ENCODE peak calls at places on chromosomes 12 and 14, in nine cellular contexts. One of them, this sample, is unnamed.

GRCh38 chr12:117127933-117128823 is 29.0 kb upstream of the TESC start:
- DNase-seq in mesenchymal stem cell: no peak
- DNase-seq in GM23338: no peak
- DNase-seq in astrocyte: no peak
- DNase-seq in psoas muscle: no peak
- DNase-seq in upper lobe of left lung: no peak
- DNase-seq in PC-9: no peak
- DNase-seq in AG04450: no peak
- DNase-seq in fibroblast of lung: no peak
- DNase-seq in this sample: no peak

GRCh38 chr14:66974397-66975025 is 214.7 kb upstream of the GARIN2 start:
- DNase-seq in GM23338: no peak
- DNase-seq in fibroblast of lung: peak; percentile 65
- DNase-seq in astrocyte: peak; percentile 48
- DNase-seq in psoas muscle: no peak
- DNase-seq in mesenchymal stem cell: no peak
- DNase-seq in PC-9: no peak
- DNase-seq in upper lobe of left lung: no peak
- DNase-seq in AG04450: no peak
- DNase-seq in this sample: no peak

GRCh38 chr14:61222388-61222787 is 58.8 kb downstream of the TMEM30B start:
- DNase-seq in fibroblast of lung: no peak
- DNase-seq in upper lobe of left lung: no peak
- DNase-seq in psoas muscle: no peak
- DNase-seq in astrocyte: no peak
- DNase-seq in PC-9: no peak
- DNase-seq in mesenchymal stem cell: no peak
- DNase-seq in GM23338: no peak
- DNase-seq in AG04450: no peak
- DNase-seq in this sample: no peak

GRCh38 chr14:47009615-47010014 is 358.0 kb upstream of the RPL10L start:
- DNase-seq in astrocyte: no peak
- DNase-seq in AG04450: no peak
- DNase-seq in upper lobe of left lung: no peak
- DNase-seq in PC-9: no peak
- DNase-seq in mesenchymal stem cell: no peak
- DNase-seq in fibroblast of lung: no peak
- DNase-seq in GM23338: peak; percentile 33
- DNase-seq in psoas muscle: no peak
- DNase-seq in this sample: no peak

GRCh38 chr12:131287015-131287937 is 333.6 kb downstream of the ADGRD1 start:
- DNase-seq in mesenchymal stem cell: no peak
- DNase-seq in AG04450: no peak
- DNase-seq in PC-9: no peak
- DNase-seq in GM23338: no peak
- DNase-seq in upper lobe of left lung: peak; percentile 39
- DNase-seq in astrocyte: no peak
- DNase-seq in psoas muscle: no peak
- DNase-seq in fibroblast of lung: no peak
- DNase-seq in this sample: no peak

GRCh38 chr12:116604883-116605641 is 45.9 kb downstream of the MAP1LC3B2 start:
- DNase-seq in fibroblast of lung: peak; percentile 23
- DNase-seq in GM23338: no peak
- DNase-seq in PC-9: no peak
- DNase-seq in psoas muscle: no peak
- DNase-seq in upper lobe of left lung: no peak
- DNase-seq in astrocyte: no peak
- DNase-seq in mesenchymal stem cell: no peak
- DNase-seq in AG04450: no peak
- DNase-seq in this sample: no peak

GRCh38 chr12:112939761-112940357 is 1.6 kb downstream of the OAS3 start:
- DNase-seq in AG04450: no peak
- DNase-seq in psoas muscle: no peak
- DNase-seq in upper lobe of left lung: no peak
- DNase-seq in GM23338: no peak
- DNase-seq in PC-9: no peak
- DNase-seq in mesenchymal stem cell: no peak
- DNase-seq in fibroblast of lung: no peak
- DNase-seq in astrocyte: no peak
- DNase-seq in this sample: no peak

GRCh38 chr12:13536219-13536910 is 339.8 kb downstream of the EMP1 start:
- DNase-seq in astrocyte: no peak
- DNase-seq in upper lobe of left lung: no peak
- DNase-seq in fibroblast of lung: no peak
- DNase-seq in GM23338: no peak
- DNase-seq in psoas muscle: no peak
- DNase-seq in AG04450: no peak
- DNase-seq in mesenchymal stem cell: no peak
- DNase-seq in PC-9: no peak
- DNase-seq in this sample: no peak

GRCh38 chr14:81436296-81437138 is 36.4 kb upstream of the STON2 start:
- DNase-seq in mesenchymal stem cell: peak; percentile 54
- DNase-seq in astrocyte: peak; percentile 37
- DNase-seq in upper lobe of left lung: peak; percentile 96
- DNase-seq in GM23338: peak; percentile 92
- DNase-seq in fibroblast of lung: peak; percentile 59
- DNase-seq in AG04450: no peak
- DNase-seq in psoas muscle: peak; percentile 85
- DNase-seq in PC-9: peak; percentile 42
- DNase-seq in this sample: no peak

GRCh38 chr12:54385251-54385914 is 850 bp upstream of the ZNF385A start:
- DNase-seq in astrocyte: no peak
- DNase-seq in AG04450: no peak
- DNase-seq in fibroblast of lung: no peak
- DNase-seq in GM23338: peak; percentile 69
- DNase-seq in psoas muscle: no peak
- DNase-seq in upper lobe of left lung: peak; percentile 36
- DNase-seq in mesenchymal stem cell: no peak
- DNase-seq in PC-9: no peak
- DNase-seq in this sample: no peak

GRCh38 chr14:74324945-74325361 is 22.2 kb upstream of the ABCD4 start:
- DNase-seq in astrocyte: peak; percentile 4
- DNase-seq in AG04450: no peak
- DNase-seq in PC-9: peak; percentile 39
- DNase-seq in fibroblast of lung: no peak
- DNase-seq in GM23338: peak; percentile 90
- DNase-seq in upper lobe of left lung: no peak
- DNase-seq in psoas muscle: no peak
- DNase-seq in mesenchymal stem cell: peak; percentile 46
- DNase-seq in this sample: no peak

GRCh38 chr12:12819752-12820311 is 6.7 kb downstream of the DDX47 start:
- DNase-seq in psoas muscle: no peak
- DNase-seq in GM23338: no peak
- DNase-seq in mesenchymal stem cell: peak; percentile 90
- DNase-seq in astrocyte: peak; percentile 99
- DNase-seq in fibroblast of lung: peak; percentile 99
- DNase-seq in PC-9: peak; percentile 86
- DNase-seq in upper lobe of left lung: no peak
- DNase-seq in AG04450: peak; percentile 81
- DNase-seq in this sample: peak; percentile 19

GRCh38 chr14:52015411-52016030 is 26.2 kb downstream of the RTRAF start:
- DNase-seq in mesenchymal stem cell: no peak
- DNase-seq in AG04450: no peak
- DNase-seq in fibroblast of lung: peak; percentile 23
- DNase-seq in upper lobe of left lung: no peak
- DNase-seq in GM23338: peak; percentile 70
- DNase-seq in psoas muscle: no peak
- DNase-seq in PC-9: no peak
- DNase-seq in astrocyte: no peak
- DNase-seq in this sample: no peak

GRCh38 chr12:131589231-131589902 is 121.5 kb upstream of the SFSWAP start:
- DNase-seq in astrocyte: no peak
- DNase-seq in AG04450: no peak
- DNase-seq in psoas muscle: no peak
- DNase-seq in GM23338: no peak
- DNase-seq in upper lobe of left lung: no peak
- DNase-seq in mesenchymal stem cell: no peak
- DNase-seq in PC-9: no peak
- DNase-seq in fibroblast of lung: no peak
- DNase-seq in this sample: no peak

GRCh38 chr12:1130571-1130970 is 139.5 kb downstream of the ERC1 start:
- DNase-seq in fibroblast of lung: no peak
- DNase-seq in astrocyte: no peak
- DNase-seq in upper lobe of left lung: no peak
- DNase-seq in GM23338: no peak
- DNase-seq in PC-9: peak; percentile 40
- DNase-seq in AG04450: no peak
- DNase-seq in psoas muscle: no peak
- DNase-seq in mesenchymal stem cell: no peak
- DNase-seq in this sample: no peak
- H3K27ac ChIP-seq in fibroblast of lung: no peak overlapping the region
- H3K27ac ChIP-seq in astrocyte: no peak overlapping the region
- H3K27ac ChIP-seq in upper lobe of left lung: no peak overlapping the region
- H3K27ac ChIP-seq in GM23338: no peak overlapping the region
- H3K27ac ChIP-seq in PC-9: peak overlapping the region; percentile 69
- H3K27ac ChIP-seq in AG04450: no peak overlapping the region
- H3K27ac ChIP-seq in psoas muscle: no peak overlapping the region
- H3K27ac ChIP-seq in mesenchymal stem cell: no peak overlapping the region
- H3K27ac ChIP-seq in this sample: no peak overlapping the region

DNA sequence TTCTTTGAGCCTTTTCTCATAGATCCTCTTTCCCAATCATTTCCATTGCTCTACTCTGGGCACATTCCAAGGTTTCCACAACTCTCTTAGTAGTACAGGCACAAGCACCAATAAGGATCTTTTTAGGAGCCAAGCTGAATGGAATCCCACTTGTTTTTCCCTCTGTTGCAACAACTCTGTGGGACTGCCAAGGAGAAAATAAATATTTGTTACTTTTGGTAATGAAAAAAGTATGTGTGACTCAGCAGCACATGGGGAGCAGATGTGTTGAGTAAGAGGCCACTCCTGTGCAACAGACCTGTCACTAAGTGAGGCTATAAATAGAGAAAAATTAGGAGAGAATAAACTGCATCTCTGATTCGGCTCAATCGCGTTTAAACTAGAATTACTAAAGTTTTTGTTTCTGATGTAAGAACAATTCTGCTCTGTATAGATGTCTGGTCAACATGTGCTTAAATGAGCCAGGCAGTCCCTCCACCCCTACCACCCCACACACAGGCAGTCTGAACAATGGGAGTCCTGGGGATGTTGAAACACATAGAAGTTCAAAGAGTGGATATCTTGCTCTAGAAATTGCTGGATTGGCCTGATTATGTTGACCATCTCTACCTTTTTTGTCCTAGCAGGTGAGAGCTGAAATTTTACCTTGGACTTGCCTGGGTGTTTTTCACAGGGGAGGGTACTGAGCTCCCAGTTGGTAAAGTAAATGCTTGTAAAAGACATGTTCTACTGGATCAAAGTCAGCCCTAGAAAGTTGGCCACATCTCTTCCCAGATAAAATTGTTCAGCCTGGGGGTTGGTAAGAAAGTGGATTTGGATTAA is 244.3 kb upstream of the NOVA1 start:
- DNase-seq in GM23338: no peak
- DNase-seq in PC-9: peak; percentile 43
- DNase-seq in psoas muscle: peak; percentile 37
- DNase-seq in astrocyte: peak; percentile 98
- DNase-seq in AG04450: peak; percentile 0
- DNase-seq in fibroblast of lung: peak; percentile 97
- DNase-seq in mesenchymal stem cell: peak; percentile 99
- DNase-seq in upper lobe of left lung: no peak
- DNase-seq in this sample: no peak
- H3K27ac ChIP-seq in GM23338: no peak overlapping the region
- H3K27ac ChIP-seq in PC-9: peak overlapping the region; percentile 92
- H3K27ac ChIP-seq in psoas muscle: peak overlapping the region; percentile 9
- H3K27ac ChIP-seq in astrocyte: peak overlapping the region; percentile 74
- H3K27ac ChIP-seq in AG04450: no peak overlapping the region
- H3K27ac ChIP-seq in fibroblast of lung: peak overlapping the region; percentile 70
- H3K27ac ChIP-seq in mesenchymal stem cell: peak overlapping the region; percentile 82
- H3K27ac ChIP-seq in upper lobe of left lung: peak overlapping the region; percentile 67
- H3K27ac ChIP-seq in this sample: peak overlapping the region; percentile 43

DNA sequence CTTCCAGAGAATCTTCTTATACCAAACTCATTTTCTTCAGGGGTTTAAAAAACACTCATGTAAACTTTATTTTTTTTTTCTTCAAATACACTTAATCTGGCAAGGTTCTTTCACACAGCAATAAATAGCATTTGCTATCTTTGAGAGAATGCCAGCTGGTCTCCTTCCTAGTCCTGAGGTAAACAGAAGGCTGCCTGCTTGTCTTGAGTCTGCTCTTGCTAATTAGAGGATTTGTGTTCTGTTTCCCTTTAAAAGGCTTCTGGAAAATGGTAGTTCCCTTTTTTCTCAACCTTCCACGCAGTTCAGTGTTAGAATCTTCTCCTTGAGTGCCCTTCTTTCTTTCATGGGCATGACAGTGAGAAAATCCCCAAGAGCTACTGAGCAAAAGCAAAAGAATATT is 92.3 kb upstream of the DCN start:
- DNase-seq in upper lobe of left lung: no peak
- DNase-seq in fibroblast of lung: peak; percentile 51
- DNase-seq in PC-9: no peak
- DNase-seq in AG04450: peak; percentile 69
- DNase-seq in GM23338: peak; percentile 11
- DNase-seq in mesenchymal stem cell: peak; percentile 61
- DNase-seq in astrocyte: peak; percentile 47
- DNase-seq in psoas muscle: no peak
- DNase-seq in this sample: no peak
- H3K27ac ChIP-seq in upper lobe of left lung: peak overlapping the region; percentile 27
- H3K27ac ChIP-seq in fibroblast of lung: no peak overlapping the region
- H3K27ac ChIP-seq in PC-9: no peak overlapping the region
- H3K27ac ChIP-seq in AG04450: peak overlapping the region; percentile 39
- H3K27ac ChIP-seq in GM23338: no peak overlapping the region
- H3K27ac ChIP-seq in mesenchymal stem cell: no peak overlapping the region
- H3K27ac ChIP-seq in astrocyte: no peak overlapping the region
- H3K27ac ChIP-seq in psoas muscle: peak overlapping the region; percentile 52
- H3K27ac ChIP-seq in this sample: peak overlapping the region; percentile 74

DNA sequence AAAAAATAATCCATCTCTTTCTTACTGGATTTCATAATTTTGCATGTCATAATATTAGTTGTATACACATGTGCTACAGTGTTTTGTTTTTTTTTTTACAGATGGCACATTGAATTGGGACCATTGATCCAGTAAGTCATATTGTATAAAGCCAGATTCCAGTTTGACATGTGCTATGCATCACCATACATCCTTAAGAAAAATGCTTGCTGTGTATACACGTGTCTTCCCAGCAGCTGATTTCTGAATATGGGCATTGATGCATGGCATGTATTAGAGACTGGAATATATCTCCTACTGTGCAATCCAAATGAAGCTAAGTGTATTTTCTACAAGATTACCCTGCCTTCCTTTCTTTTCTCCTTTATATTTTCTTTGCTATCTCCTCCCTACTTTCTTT is 259.9 kb upstream of the DCN start:
- DNase-seq in fibroblast of lung: no peak
- DNase-seq in AG04450: no peak
- DNase-seq in astrocyte: no peak
- DNase-seq in GM23338: no peak
- DNase-seq in PC-9: no peak
- DNase-seq in psoas muscle: no peak
- DNase-seq in upper lobe of left lung: no peak
- DNase-seq in mesenchymal stem cell: no peak
- DNase-seq in this sample: no peak
- H3K27ac ChIP-seq in fibroblast of lung: no peak overlapping the region
- H3K27ac ChIP-seq in AG04450: no peak overlapping the region
- H3K27ac ChIP-seq in astrocyte: no peak overlapping the region
- H3K27ac ChIP-seq in GM23338: no peak overlapping the region
- H3K27ac ChIP-seq in PC-9: no peak overlapping the region
- H3K27ac ChIP-seq in psoas muscle: no peak overlapping the region
- H3K27ac ChIP-seq in upper lobe of left lung: no peak overlapping the region
- H3K27ac ChIP-seq in mesenchymal stem cell: no peak overlapping the region
- H3K27ac ChIP-seq in this sample: no peak overlapping the region

GRCh38 chr12:57462307-57463253 is 3.0 kb downstream of the GLI1 start:
- DNase-seq in fibroblast of lung: peak; percentile 83
- DNase-seq in PC-9: peak; percentile 88
- DNase-seq in psoas muscle: peak; percentile 87
- DNase-seq in upper lobe of left lung: peak; percentile 90
- DNase-seq in AG04450: no peak
- DNase-seq in astrocyte: peak; percentile 82
- DNase-seq in mesenchymal stem cell: peak; percentile 93
- DNase-seq in GM23338: peak; percentile 94
- DNase-seq in this sample: peak; percentile 72
- H3K27ac ChIP-seq in fibroblast of lung: peak overlapping the region; percentile 54
- H3K27ac ChIP-seq in PC-9: no peak overlapping the region
- H3K27ac ChIP-seq in psoas muscle: peak overlapping the region; percentile 72
- H3K27ac ChIP-seq in upper lobe of left lung: peak overlapping the region; percentile 53
- H3K27ac ChIP-seq in AG04450: peak overlapping the region; percentile 85
- H3K27ac ChIP-seq in astrocyte: peak overlapping the region; percentile 21
- H3K27ac ChIP-seq in mesenchymal stem cell: peak overlapping the region; percentile 74
- H3K27ac ChIP-seq in GM23338: peak overlapping the region; percentile 100
- H3K27ac ChIP-seq in this sample: peak overlapping the region; percentile 58